ENCODE peak calls at places on chromosomes 16 and 17, in five cellular contexts. A is testis, D is breast epithelium, W is stomach, G is body of pancreas. F is an unnamed sample.

GRCh38 chr17:40886090-40886489 is 1.0 kb upstream of the KRT20 start:
- DNase-seq in A (no peak), D (no peak), W (no peak), G (no peak), F (no peak)

GRCh38 chr17:31559647-31560501 is 168.4 kb downstream of the RAB11FIP4 start:
- DNase-seq in A (no peak), D (no peak), W (no peak), G (no peak), F (no peak)

GRCh38 chr17:45828171-45829133 is 16.2 kb upstream of the SPPL2C start:
- DNase-seq in A (no peak), D (no peak), W (no peak), G (no peak), F (no peak)

GRCh38 chr16:75305364-75306101 is 54.1 kb upstream of the BCAR1 start:
- DNase-seq in A (peak; percentile 72), D (peak; percentile 88), W (peak; percentile 78), G (peak; percentile 85), F (peak; percentile 100)

GRCh38 chr17:31472137-31472536 is 80.7 kb downstream of the RAB11FIP4 start:
- DNase-seq in A (no peak), D (no peak), W (no peak), G (no peak), F (no peak)

GRCh38 chr17:63246344-63246743 is 199.8 kb downstream of the CYB561 start:
- DNase-seq in A (no peak), D (no peak), W (no peak), G (no peak), F (peak; percentile 18)

GRCh38 chr17:78719630-78720298 is 62.3 kb downstream of the CYTH1 start:
- DNase-seq in A (no peak), D (no peak), W (no peak), G (no peak), F (no peak)

GRCh38 chr17:72184805-72185204 is 64.0 kb downstream of the SOX9 start:
- DNase-seq in A (no peak), D (no peak), W (no peak), G (no peak), F (no peak)

GRCh38 chr16:58829096-58829495 is 95.0 kb upstream of the GOT2 start:
- DNase-seq in A (no peak), D (no peak), W (no peak), G (no peak), F (no peak)

GRCh38 chr17:68600123-68600880 is 865 bp downstream of the FAM20A start:
- DNase-seq in A (peak; percentile 59), D (no peak), W (peak; percentile 72), G (peak; percentile 25), F (no peak)

DNA sequence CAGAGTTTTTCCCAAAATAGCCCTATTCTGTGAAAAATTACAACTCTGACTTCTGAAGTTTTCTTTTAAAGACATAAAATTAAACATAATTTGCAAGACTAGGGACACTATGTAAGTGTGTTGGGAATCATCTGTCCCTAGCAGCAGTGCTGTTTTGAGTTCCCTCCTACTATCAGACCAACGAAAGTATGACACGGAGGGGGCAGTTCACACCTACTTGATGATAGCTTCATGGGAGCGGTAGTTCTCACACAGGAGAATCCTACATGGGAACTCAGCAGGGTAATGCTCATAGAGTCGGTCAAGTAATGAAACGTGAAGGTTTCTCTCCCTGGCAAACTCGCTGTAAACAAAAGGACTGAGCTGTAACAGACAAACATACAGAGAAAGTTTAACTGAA is 96.6 kb downstream of the HELZ start:
- DNase-seq in A (no peak), D (no peak), W (no peak), G (no peak), F (no peak)
- H3K4me3 ChIP-seq in A (no peak overlapping the region), D (no peak overlapping the region), W (no peak overlapping the region), G (no peak overlapping the region), F (no peak overlapping the region)

DNA sequence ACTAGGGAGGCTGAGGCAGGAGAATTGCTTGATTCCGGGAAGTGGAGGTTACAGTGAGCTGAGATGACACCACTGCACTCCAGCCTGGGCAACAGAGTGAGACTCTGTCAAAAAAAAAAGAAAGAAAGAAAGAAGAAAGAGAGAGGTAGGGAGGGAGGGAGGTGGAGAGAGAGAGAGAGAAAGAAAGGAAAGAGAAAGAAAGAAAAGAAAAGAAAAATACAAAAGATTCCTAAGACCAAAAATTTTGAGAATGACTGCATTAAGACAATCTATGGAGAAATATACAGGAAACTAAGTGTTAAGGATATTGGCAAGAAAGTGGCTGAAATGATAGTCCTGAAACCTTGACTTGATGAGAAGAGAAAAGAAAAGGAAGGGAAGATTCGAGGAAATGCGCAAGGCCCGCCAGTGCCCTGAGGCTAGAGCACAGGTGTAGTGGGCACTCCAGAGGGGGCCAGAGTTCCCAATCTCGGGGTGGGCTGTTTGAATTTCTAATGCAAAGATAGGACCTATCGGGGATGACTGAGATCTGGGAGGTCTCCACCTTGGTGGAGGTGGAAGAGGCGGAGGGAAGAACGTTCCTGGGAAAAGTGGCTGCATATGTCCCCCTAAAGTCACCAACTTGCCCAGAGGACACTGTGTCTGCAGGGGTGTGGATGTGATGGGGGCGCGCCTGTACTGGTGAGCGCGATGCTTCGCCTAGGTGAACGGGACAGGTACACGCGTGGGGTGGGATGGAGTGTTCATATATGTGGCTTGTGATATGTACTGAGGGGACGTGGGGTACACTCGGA is 654 bp upstream of the SCNN1B start:
- DNase-seq in A (no peak), D (no peak), W (no peak), G (no peak), F (no peak)
- H3K4me3 ChIP-seq in A (peak overlapping the region; percentile 38), D (peak overlapping the region; percentile 77), W (no peak overlapping the region), G (no peak overlapping the region), F (no peak overlapping the region)

DNA sequence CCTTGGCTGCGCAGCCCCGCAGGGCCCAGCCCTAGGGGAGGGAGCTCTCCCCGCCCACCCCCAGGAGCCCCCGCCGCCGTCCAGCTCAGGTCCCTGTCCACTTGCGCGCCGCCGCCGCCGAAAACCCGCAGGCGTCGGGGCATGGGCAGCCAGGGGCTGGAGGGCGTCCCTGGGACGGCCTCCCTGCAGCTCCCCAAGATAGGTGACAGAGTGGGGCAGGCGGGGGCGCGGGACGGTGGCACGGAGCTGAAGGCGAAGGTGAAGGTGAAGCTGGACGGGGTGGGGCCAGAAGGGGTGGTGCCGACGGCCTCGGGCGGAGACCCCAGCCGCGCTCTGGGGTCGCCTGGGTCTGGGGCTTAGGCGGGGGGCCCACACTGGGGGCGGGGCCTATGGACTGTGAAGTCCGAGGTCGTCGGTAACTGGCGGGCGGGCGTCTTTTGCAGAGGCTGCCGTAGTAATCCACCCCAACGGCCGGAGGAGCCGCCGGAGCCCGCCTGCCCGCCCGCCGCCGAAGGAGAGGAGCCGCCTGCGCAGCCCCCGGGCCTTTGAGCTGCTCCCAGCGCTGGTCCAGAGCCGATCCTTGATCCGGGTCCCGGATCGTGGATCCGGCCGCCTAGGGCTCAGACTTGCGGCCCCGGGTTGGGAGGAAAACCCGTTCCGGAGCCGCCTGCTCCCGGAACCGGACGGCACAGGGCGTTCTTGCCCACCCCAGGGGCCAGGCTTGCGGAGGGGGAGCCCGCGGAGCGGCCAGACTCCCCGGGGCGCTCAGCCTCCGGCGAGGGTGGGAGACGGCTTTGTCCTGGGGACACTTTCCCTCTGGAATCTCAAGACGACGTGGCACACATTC is 27.0 kb downstream of the SREBF1 start:
- DNase-seq in A (peak; percentile 70), D (no peak), W (no peak), G (no peak), F (peak; percentile 35)
- H3K4me3 ChIP-seq in A (peak overlapping the region; percentile 58), D (peak overlapping the region; percentile 65), W (peak overlapping the region; percentile 36), G (no peak overlapping the region), F (no peak overlapping the region)

GRCh38 chr17:42997390-42997983 is 732 bp upstream of the RPL27 start:
- DNase-seq in A (no peak), D (no peak), W (no peak), G (no peak), F (no peak)
- H3K4me3 ChIP-seq in A (no peak overlapping the region), D (peak overlapping the region; percentile 51), W (peak overlapping the region; percentile 27), G (no peak overlapping the region), F (peak overlapping the region; percentile 36)

F was measured in skeletal muscle cell.